ENCODE peak calls at places on chromosomes 13 and 19, in five cellular contexts. One of them, this sample, is unnamed.

GRCh38 chr19:507286-508203 is at the start of gene TPGS1:
- DNase-seq in GF-D8: peak
- DNase-seq in germinal center: peak
- DNase-seq in stimulated activated CD8-positive, alpha-beta memory T cell treated with anti-CD3 and anti-CD28 coated beads, Interleukin-15, amount 100 ng/mL, for 1 hour: peak
- DNase-seq in GM10248: peak
- DNase-seq in this sample: peak

GRCh38 chr19:30525383-30525782 is 153.2 kb downstream of the ZNF536 start:
- DNase-seq in germinal center: no peak
- DNase-seq in GM10248: no peak
- DNase-seq in GF-D8: no peak
- DNase-seq in stimulated activated CD8-positive, alpha-beta memory T cell treated with anti-CD3 and anti-CD28 coated beads, Interleukin-15, amount 100 ng/mL, for 1 hour: no peak
- DNase-seq in this sample: no peak

GRCh38 chr19:46787040-46787330 is 1.4 kb downstream of the SLC1A5 start:
- DNase-seq in GM10248: no peak
- DNase-seq in GF-D8: no peak
- DNase-seq in stimulated activated CD8-positive, alpha-beta memory T cell treated with anti-CD3 and anti-CD28 coated beads, Interleukin-15, amount 100 ng/mL, for 1 hour: no peak
- DNase-seq in germinal center: no peak
- DNase-seq in this sample: no peak

GRCh38 chr13:93284056-93284455 is 57.4 kb downstream of the GPC6 start:
- DNase-seq in germinal center: no peak
- DNase-seq in stimulated activated CD8-positive, alpha-beta memory T cell treated with anti-CD3 and anti-CD28 coated beads, Interleukin-15, amount 100 ng/mL, for 1 hour: no peak
- DNase-seq in GF-D8: no peak
- DNase-seq in GM10248: no peak
- DNase-seq in this sample: no peak

GRCh38 chr13:22196777-22197176 is 525.9 kb downstream of the FGF9 start:
- DNase-seq in germinal center: no peak
- DNase-seq in GM10248: no peak
- DNase-seq in stimulated activated CD8-positive, alpha-beta memory T cell treated with anti-CD3 and anti-CD28 coated beads, Interleukin-15, amount 100 ng/mL, for 1 hour: no peak
- DNase-seq in GF-D8: no peak
- DNase-seq in this sample: no peak

GRCh38 chr13:33859691-33860303 is 41.8 kb downstream of the RFC3 start:
- DNase-seq in GF-D8: no peak
- DNase-seq in germinal center: no peak
- DNase-seq in GM10248: no peak
- DNase-seq in stimulated activated CD8-positive, alpha-beta memory T cell treated with anti-CD3 and anti-CD28 coated beads, Interleukin-15, amount 100 ng/mL, for 1 hour: no peak
- DNase-seq in this sample: no peak

GRCh38 chr13:36082396-36082795 is 48.8 kb downstream of the DCLK1 start:
- DNase-seq in GM10248: no peak
- DNase-seq in GF-D8: no peak
- DNase-seq in stimulated activated CD8-positive, alpha-beta memory T cell treated with anti-CD3 and anti-CD28 coated beads, Interleukin-15, amount 100 ng/mL, for 1 hour: no peak
- DNase-seq in germinal center: no peak
- DNase-seq in this sample: no peak

GRCh38 chr13:73025212-73026012 is 33.4 kb upstream of the KLF5 start:
- DNase-seq in stimulated activated CD8-positive, alpha-beta memory T cell treated with anti-CD3 and anti-CD28 coated beads, Interleukin-15, amount 100 ng/mL, for 1 hour: no peak
- DNase-seq in GM10248: no peak
- DNase-seq in germinal center: no peak
- DNase-seq in GF-D8: no peak
- DNase-seq in this sample: peak

GRCh38 chr13:44274838-44275237 is 98.8 kb upstream of the SERP2 start:
- DNase-seq in GM10248: no peak
- DNase-seq in stimulated activated CD8-positive, alpha-beta memory T cell treated with anti-CD3 and anti-CD28 coated beads, Interleukin-15, amount 100 ng/mL, for 1 hour: no peak
- DNase-seq in GF-D8: no peak
- DNase-seq in germinal center: no peak
- DNase-seq in this sample: peak

GRCh38 chr19:4326837-4327251 is 11.8 kb downstream of the STAP2 start:
- DNase-seq in GF-D8: no peak
- DNase-seq in stimulated activated CD8-positive, alpha-beta memory T cell treated with anti-CD3 and anti-CD28 coated beads, Interleukin-15, amount 100 ng/mL, for 1 hour: no peak
- DNase-seq in germinal center: no peak
- DNase-seq in GM10248: peak
- DNase-seq in this sample: no peak

GRCh38 chr13:83117046-83117445 is 765.2 kb downstream of the SLITRK1 start:
- DNase-seq in GM10248: no peak
- DNase-seq in GF-D8: no peak
- DNase-seq in germinal center: no peak
- DNase-seq in stimulated activated CD8-positive, alpha-beta memory T cell treated with anti-CD3 and anti-CD28 coated beads, Interleukin-15, amount 100 ng/mL, for 1 hour: no peak
- DNase-seq in this sample: no peak

GRCh38 chr13:112961457-112962369 is 7.3 kb upstream of the MCF2L start:
- DNase-seq in GF-D8: no peak
- DNase-seq in stimulated activated CD8-positive, alpha-beta memory T cell treated with anti-CD3 and anti-CD28 coated beads, Interleukin-15, amount 100 ng/mL, for 1 hour: no peak
- DNase-seq in GM10248: no peak
- DNase-seq in germinal center: no peak
- DNase-seq in this sample: no peak

GRCh38 chr19:3381701-3382372 is 15.5 kb downstream of the NFIC start:
- DNase-seq in GF-D8: no peak
- DNase-seq in germinal center: no peak
- DNase-seq in GM10248: no peak
- DNase-seq in stimulated activated CD8-positive, alpha-beta memory T cell treated with anti-CD3 and anti-CD28 coated beads, Interleukin-15, amount 100 ng/mL, for 1 hour: no peak
- DNase-seq in this sample: no peak

This sample was measured in iris pigment epithelial cell.